ENCODE peak calls at places on chromosome 2, in five cellular contexts. A is activated CD4-positive, alpha-beta T cell treated with anti-CD3 and anti-CD28 coated beads for 36 hours; L is GM18507; M is fibroblast of lung; T is cardiac muscle cell. E is an unnamed sample.

GRCh38 chr2:88372042-88372441 is 80.5 kb downstream of the FOXI3 start:
- DNase-seq in A (no peak), L (no peak), M (no peak), T (no peak), E (no peak)

GRCh38 chr2:235263205-235264120 is 230.4 kb upstream of the AGAP1 start:
- DNase-seq in A (no peak), L (no peak), M (peak; percentile 83), T (no peak), E (peak; percentile 18)

GRCh38 chr2:189526936-189527654 is 53.5 kb downstream of the SLC40A1 start:
- DNase-seq in A (no peak), L (no peak), M (no peak), T (no peak), E (no peak)

GRCh38 chr2:230885467-230886130 is 20.9 kb downstream of the ITM2C start:
- DNase-seq in A (no peak), L (no peak), M (peak; percentile 70), T (peak; percentile 51), E (no peak)

GRCh38 chr2:216111122-216111521 is 2.0 kb downstream of the XRCC5 start:
- DNase-seq in A (no peak), L (no peak), M (no peak), T (no peak), E (no peak)

GRCh38 chr2:98869272-98869641 is 66.8 kb downstream of the CRACDL start:
- DNase-seq in A (no peak), L (no peak), M (no peak), T (no peak), E (no peak)

GRCh38 chr2:216221806-216222205 is 112.7 kb downstream of the XRCC5 start:
- DNase-seq in A (no peak), L (no peak), M (peak; percentile 32), T (no peak), E (no peak)

GRCh38 chr2:129248183-129248582 is 731.3 kb upstream of the RAB6C start:
- DNase-seq in A (no peak), L (no peak), M (no peak), T (no peak), E (no peak)

GRCh38 chr2:161102770-161103450 is 57.3 kb upstream of the TANK start:
- DNase-seq in A (no peak), L (no peak), M (peak; percentile 68), T (no peak), E (no peak)

GRCh38 chr2:130875935-130876334 is 39.2 kb downstream of the ARHGEF4 start:
- DNase-seq in A (no peak), L (no peak), M (no peak), T (no peak), E (no peak)

GRCh38 chr2:113240915-113241911 is 37.5 kb downstream of the PAX8 start:
- DNase-seq in A (peak; percentile 78), L (no peak), M (peak; percentile 99), T (no peak), E (peak; percentile 73)

GRCh38 chr2:221753401-221753800 is 181.3 kb upstream of the EPHA4 start:
- DNase-seq in A (no peak), L (no peak), M (no peak), T (no peak), E (no peak)

GRCh38 chr2:164840930-164841718 is 499 bp downstream of the COBLL1 start:
- DNase-seq in A (peak; percentile 68), L (no peak), M (peak; percentile 30), T (peak; percentile 93), E (peak; percentile 82)

GRCh38 chr2:151575338-151575737 is 158.9 kb downstream of the NEB start:
- DNase-seq in A (no peak), L (no peak), M (no peak), T (no peak), E (no peak)

GRCh38 chr2:66854304-66854703 is 419.4 kb downstream of the MEIS1 start:
- DNase-seq in A (no peak), L (no peak), M (no peak), T (no peak), E (no peak)

GRCh38 chr2:239296020-239296932 is 104.5 kb downstream of the HDAC4 start:
- DNase-seq in A (no peak), L (no peak), M (no peak), T (no peak), E (peak; percentile 75)

E was measured in HuH-7.5.